ENCODE peak calls at places on chromosome 10, in six cellular contexts. O, T, W, K, Q and V are unnamed samples.

GRCh38 chr10:15300697-15301096 is 70.4 kb downstream of the FAM171A1 start:
- DNase-seq in Q (no peak), K (no peak), W (no peak), T (no peak), O (peak; percentile 24), V (no peak)

GRCh38 chr10:117442944-117443676 is 67.9 kb upstream of the PDZD8 start:
- DNase-seq in T (peak; percentile 97), K (peak; percentile 95), O (peak; percentile 83), Q (peak; percentile 84), W (peak; percentile 90), V (peak; percentile 65)

GRCh38 chr10:13701157-13701919 is 114.6 kb downstream of the PRPF18 start:
- DNase-seq in O (peak; percentile 45), Q (no peak), W (no peak), T (no peak), K (no peak), V (no peak)

GRCh38 chr10:13475124-13475523 is 53.7 kb downstream of the BEND7 start:
- DNase-seq in Q (no peak), W (no peak), T (no peak), O (no peak), K (no peak), V (no peak)

GRCh38 chr10:117431160-117431559 is 55.9 kb upstream of the PDZD8 start:
- DNase-seq in O (peak; percentile 36), K (no peak), Q (no peak), W (no peak), T (no peak), V (no peak)

GRCh38 chr10:114925675-114926204 is 12.3 kb upstream of the TRUB1 start:
- DNase-seq in K (no peak), T (no peak), O (peak; percentile 60), W (peak; percentile 44), Q (no peak), V (peak; percentile 84)

GRCh38 chr10:131872837-131873375 is 27.9 kb upstream of the PPP2R2D start:
- DNase-seq in W (no peak), Q (no peak), K (peak; percentile 12), T (peak; percentile 56), O (no peak), V (no peak)

GRCh38 chr10:80292607-80293239 is 3.3 kb upstream of the MAT1A start:
- DNase-seq in K (no peak), O (no peak), W (no peak), T (no peak), Q (no peak), V (no peak)

GRCh38 chr10:62047240-62047897 is 145.9 kb downstream of the ARID5B start:
- DNase-seq in O (peak; percentile 68), Q (no peak), T (no peak), W (peak; percentile 53), K (no peak), V (peak; percentile 73)

GRCh38 chr10:25758041-25758457 is 176.0 kb upstream of the MYO3A start:
- DNase-seq in T (no peak), Q (no peak), W (peak; percentile 41), O (peak; percentile 47), K (peak; percentile 75), V (peak; percentile 40)

GRCh38 chr10:117239031-117239430 is 1.9 kb upstream of the SLC18A2 start:
- DNase-seq in K (no peak), Q (no peak), T (no peak), W (no peak), O (no peak), V (no peak)

DNA sequence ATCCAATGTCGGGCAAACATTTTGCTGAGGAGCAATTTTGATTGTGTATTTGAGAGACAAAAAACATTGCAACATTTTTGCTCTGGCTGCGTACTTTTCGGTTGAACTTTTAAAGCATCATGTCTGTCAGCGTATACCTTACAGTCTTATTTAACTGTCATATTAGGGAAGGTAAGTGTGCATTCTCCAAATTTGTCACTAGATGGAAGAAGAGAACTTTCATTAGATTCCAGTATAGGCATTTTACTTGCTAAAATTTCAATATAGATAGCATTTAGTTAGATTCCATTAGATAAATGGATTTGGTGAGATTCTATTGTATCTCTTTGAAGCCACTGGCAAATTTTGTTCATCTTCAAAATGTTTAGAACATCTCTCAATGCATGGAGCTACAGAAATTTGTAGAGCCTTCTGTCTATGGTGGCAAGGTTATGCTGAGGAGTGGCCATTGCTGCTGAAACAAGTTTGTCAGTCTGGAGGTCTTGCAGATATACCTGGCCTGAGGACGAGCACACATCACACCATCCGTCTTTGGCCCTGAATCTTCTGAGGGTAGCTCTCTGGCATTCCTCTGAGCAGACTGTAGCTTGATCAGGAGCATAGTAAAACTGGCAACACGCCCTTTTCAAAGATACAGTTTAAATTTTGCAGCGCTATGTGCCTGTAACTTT is 437.5 kb upstream of the MBL2 start:
- DNase-seq in O (peak; percentile 16), K (peak; percentile 75), W (peak; percentile 24), T (no peak), Q (no peak), V (no peak)
- TF ChIP-seq CTCF in O (no peak), K (no peak), W (peak; percentile 32), T (no peak), Q (peak; percentile 53), V (peak; percentile 15)

DNA sequence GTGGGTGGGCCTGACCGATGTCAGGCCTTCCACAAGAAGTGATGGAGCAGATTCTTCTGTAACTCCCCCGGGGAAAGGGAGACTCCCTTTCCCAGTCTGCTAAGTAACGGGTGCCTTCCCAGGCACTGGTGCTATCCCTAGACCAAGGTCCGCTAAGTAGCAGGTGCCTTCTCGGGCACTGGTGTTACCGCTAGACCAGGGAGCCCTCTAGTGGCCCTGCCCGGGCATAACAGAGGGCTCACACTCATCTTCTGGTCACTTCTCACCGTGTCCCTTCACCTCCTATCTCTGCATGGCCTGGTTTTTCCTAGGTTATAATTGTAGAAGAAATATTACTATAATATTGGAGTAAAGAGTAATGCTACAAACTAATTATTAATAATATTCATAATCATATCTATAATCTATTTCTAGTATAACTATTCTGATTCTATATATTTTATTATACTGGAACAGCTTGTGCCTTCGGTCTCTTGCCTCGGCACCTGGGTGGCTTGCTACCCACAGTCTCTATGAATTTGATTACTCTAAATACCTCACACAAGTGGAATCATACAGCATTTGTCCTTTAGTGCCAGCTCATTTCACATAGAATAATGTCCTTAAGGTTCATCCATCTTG is 1378.7 kb downstream of the XPNPEP1 start:
- DNase-seq in W (peak; percentile 63), K (peak; percentile 80), T (peak; percentile 75), O (peak; percentile 59), Q (peak; percentile 77), V (peak; percentile 34)
- TF ChIP-seq CTCF in W (peak; percentile 92), K (peak; percentile 96), T (peak; percentile 69), O (peak; percentile 96), Q (peak; percentile 75), V (peak; percentile 92)

GRCh38 chr10:104906112-104906511 is 265.0 kb downstream of the SORCS3 start:
- DNase-seq in Q (no peak), K (peak; percentile 45), O (no peak), W (no peak), T (no peak), V (no peak)
- TF ChIP-seq CTCF in Q (no peak), K (peak; percentile 17), O (no peak), W (no peak), T (no peak), V (no peak)

GRCh38 chr10:77605466-77605865 is 32.1 kb downstream of the KCNMA1 start:
- DNase-seq in T (peak; percentile 61), O (no peak), W (no peak), K (peak; percentile 44), Q (no peak), V (no peak)
- TF ChIP-seq CTCF in T (no peak), O (no peak), W (no peak), K (peak; percentile 77), Q (no peak), V (peak; percentile 50)

GRCh38 chr10:44966816-44967509 is 7.4 kb downstream of the RASSF4 start:
- DNase-seq in T (no peak), Q (no peak), K (no peak), O (no peak), W (no peak), V (no peak)

GRCh38 chr10:44963772-44964633 is 4.4 kb downstream of the RASSF4 start:
- DNase-seq in O (peak; percentile 35), K (peak; percentile 57), W (no peak), T (peak; percentile 87), Q (no peak), V (no peak)

GRCh38 chr10:44965104-44965503 is 5.5 kb downstream of the RASSF4 start:
- DNase-seq in O (no peak), W (no peak), K (no peak), Q (no peak), T (no peak), V (no peak)

GRCh38 chr10:44966129-44966815 is 6.7 kb downstream of the RASSF4 start:
- DNase-seq in T (no peak), W (no peak), O (peak; percentile 17), K (no peak), Q (peak; percentile 11), V (no peak)

GRCh38 chr10:44965651-44966097 is 6.1 kb downstream of the RASSF4 start:
- DNase-seq in W (no peak), O (no peak), T (no peak), K (no peak), Q (peak; percentile 9), V (no peak)
- TF ChIP-seq CTCF in W (no peak), O (no peak), T (no peak), K (peak; percentile 12), Q (no peak), V (no peak)

GRCh38 chr10:101217450-101218281 is 11.6 kb downstream of the LBX1 start:
- DNase-seq in T (no peak), O (peak; percentile 48), K (peak; percentile 95), Q (no peak), W (peak; percentile 45), V (no peak)

GRCh38 chr10:101216631-101217425 is 12.4 kb downstream of the LBX1 start:
- DNase-seq in Q (no peak), T (no peak), W (no peak), O (no peak), K (peak; percentile 54), V (no peak)

GRCh38 chr10:101216207-101216607 is 13.1 kb downstream of the LBX1 start:
- DNase-seq in Q (no peak), T (no peak), W (no peak), K (peak; percentile 40), O (no peak), V (no peak)

GRCh38 chr10:101215397-101216206 is 13.7 kb downstream of the LBX1 start:
- DNase-seq in Q (no peak), W (no peak), O (no peak), K (peak; percentile 68), T (no peak), V (no peak)

DNA sequence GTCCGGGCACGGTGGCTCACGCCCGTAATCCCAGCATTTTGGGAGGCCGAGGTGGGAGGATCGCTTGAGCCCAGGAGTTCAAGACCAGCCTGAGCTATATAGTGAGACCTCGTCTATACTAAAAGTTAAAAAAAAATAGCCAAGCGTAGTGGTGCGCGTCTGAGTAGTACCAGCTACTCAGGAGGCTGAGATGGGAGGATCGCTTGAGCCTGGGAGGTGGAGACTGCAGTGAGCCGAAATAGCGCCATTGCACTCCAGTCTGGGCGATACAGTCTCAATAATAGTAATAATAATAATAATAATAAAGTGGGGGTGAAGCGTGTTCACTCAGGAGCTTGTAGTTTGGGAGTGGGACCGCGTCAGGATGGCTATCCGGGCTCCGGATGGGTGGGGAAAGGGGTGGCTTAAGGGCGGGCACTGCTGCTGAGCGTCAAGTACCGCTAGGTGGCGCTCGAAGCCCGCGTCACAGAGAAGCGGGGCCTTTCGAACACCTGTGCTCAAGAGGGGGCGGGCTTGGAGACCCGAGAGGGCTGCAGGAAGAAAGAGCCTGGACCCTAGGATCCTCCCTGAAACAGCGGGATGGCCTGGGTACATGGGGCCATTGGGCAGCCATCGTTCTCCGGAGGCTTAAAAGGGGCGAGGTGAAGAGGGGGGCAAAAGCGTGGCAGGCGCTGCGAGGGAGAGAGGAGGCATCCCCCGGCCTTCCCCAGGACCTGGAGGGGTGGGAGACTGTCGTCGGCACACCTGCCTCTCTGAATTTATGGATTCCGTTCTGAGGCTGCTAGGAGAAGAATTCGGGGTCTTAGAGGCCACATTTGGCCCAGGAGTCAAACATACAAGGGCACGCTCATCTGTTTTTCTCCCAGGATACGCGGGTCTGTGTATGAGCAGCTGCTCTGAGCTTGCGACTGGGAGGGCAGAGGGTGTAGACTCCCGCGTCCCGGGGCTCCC is 14.5 kb downstream of the LBX1 start:
- DNase-seq in Q (peak; percentile 87), O (peak; percentile 53), K (peak; percentile 96), T (no peak), W (peak; percentile 50), V (no peak)
- TF ChIP-seq CTCF in Q (peak; percentile 89), O (peak; percentile 88), K (peak; percentile 96), T (peak; percentile 72), W (peak; percentile 75), V (peak; percentile 88)